ENCODE peak calls at places on chromosome 3, in five cellular contexts. One of them, this sample, is unnamed.

GRCh38 chr3:30768703-30769550 is 125.5 kb downstream of the GADL1 start:
- DNase-seq in right atrium auricular region: peak; percentile 77
- DNase-seq in GM23248: peak; percentile 75
- DNase-seq in thoracic aorta: peak; percentile 9
- DNase-seq in aorta: peak; percentile 93
- DNase-seq in this sample: peak; percentile 47

GRCh38 chr3:43001094-43001553 is 22.0 kb downstream of the GASK1A start:
- DNase-seq in GM23248: peak; percentile 93
- DNase-seq in right atrium auricular region: peak; percentile 94
- DNase-seq in thoracic aorta: peak; percentile 68
- DNase-seq in aorta: peak; percentile 88
- DNase-seq in this sample: peak; percentile 65

GRCh38 chr3:111747490-111747889 is 111.6 kb upstream of the PHLDB2 start:
- DNase-seq in thoracic aorta: no peak
- DNase-seq in right atrium auricular region: no peak
- DNase-seq in GM23248: peak; percentile 69
- DNase-seq in aorta: no peak
- DNase-seq in this sample: no peak

GRCh38 chr3:87209115-87209514 is 18.0 kb upstream of the CHMP2B start:
- DNase-seq in GM23248: no peak
- DNase-seq in aorta: no peak
- DNase-seq in thoracic aorta: no peak
- DNase-seq in right atrium auricular region: no peak
- DNase-seq in this sample: no peak

GRCh38 chr3:42526616-42527367 is 24.3 kb downstream of the VIPR1 start:
- DNase-seq in thoracic aorta: no peak
- DNase-seq in GM23248: no peak
- DNase-seq in right atrium auricular region: no peak
- DNase-seq in aorta: no peak
- DNase-seq in this sample: no peak

GRCh38 chr3:85576091-85576690 is 617.4 kb downstream of the CADM2 start:
- DNase-seq in thoracic aorta: no peak
- DNase-seq in right atrium auricular region: peak; percentile 66
- DNase-seq in aorta: no peak
- DNase-seq in GM23248: peak; percentile 56
- DNase-seq in this sample: no peak

GRCh38 chr3:137709011-137709601 is 55.0 kb upstream of the SOX14 start:
- DNase-seq in GM23248: peak; percentile 5
- DNase-seq in right atrium auricular region: no peak
- DNase-seq in thoracic aorta: no peak
- DNase-seq in aorta: no peak
- DNase-seq in this sample: no peak

GRCh38 chr3:53140575-53141467 is 10.6 kb upstream of the RFT1 start:
- DNase-seq in right atrium auricular region: no peak
- DNase-seq in thoracic aorta: no peak
- DNase-seq in GM23248: peak; percentile 85
- DNase-seq in aorta: peak; percentile 64
- DNase-seq in this sample: no peak

GRCh38 chr3:17745301-17745700 is 2.9 kb upstream of the TBC1D5 start:
- DNase-seq in thoracic aorta: no peak
- DNase-seq in right atrium auricular region: no peak
- DNase-seq in GM23248: no peak
- DNase-seq in aorta: no peak
- DNase-seq in this sample: no peak

GRCh38 chr3:125594581-125595011 is 701 bp downstream of the OSBPL11 start:
- DNase-seq in right atrium auricular region: no peak
- DNase-seq in aorta: no peak
- DNase-seq in thoracic aorta: no peak
- DNase-seq in GM23248: peak; percentile 61
- DNase-seq in this sample: peak; percentile 10

GRCh38 chr3:44522494-44522933 is 32.5 kb upstream of the ZKSCAN7 start:
- DNase-seq in thoracic aorta: no peak
- DNase-seq in right atrium auricular region: no peak
- DNase-seq in aorta: no peak
- DNase-seq in GM23248: peak; percentile 4
- DNase-seq in this sample: no peak

GRCh38 chr3:155890671-155891190 is 20.3 kb downstream of the GMPS start:
- DNase-seq in right atrium auricular region: no peak
- DNase-seq in thoracic aorta: no peak
- DNase-seq in GM23248: peak; percentile 61
- DNase-seq in aorta: no peak
- DNase-seq in this sample: no peak

GRCh38 chr3:148729656-148730055 is 32.0 kb downstream of the AGTR1 start:
- DNase-seq in right atrium auricular region: no peak
- DNase-seq in thoracic aorta: no peak
- DNase-seq in aorta: no peak
- DNase-seq in GM23248: no peak
- DNase-seq in this sample: no peak

GRCh38 chr3:23712095-23712494 is 93.7 kb upstream of the UBE2E1 start:
- DNase-seq in GM23248: peak; percentile 36
- DNase-seq in aorta: no peak
- DNase-seq in thoracic aorta: no peak
- DNase-seq in right atrium auricular region: no peak
- DNase-seq in this sample: no peak

GRCh38 chr3:157618075-157618760 is 115.0 kb upstream of the VEPH1 start:
- DNase-seq in GM23248: peak; percentile 73
- DNase-seq in aorta: no peak
- DNase-seq in thoracic aorta: no peak
- DNase-seq in right atrium auricular region: no peak
- DNase-seq in this sample: no peak

GRCh38 chr3:113532698-113533533 is 561 bp downstream of the SIDT1 start:
- DNase-seq in right atrium auricular region: no peak
- DNase-seq in aorta: peak; percentile 78
- DNase-seq in GM23248: peak; percentile 38
- DNase-seq in thoracic aorta: no peak
- DNase-seq in this sample: peak; percentile 26

GRCh38 chr3:28973621-28974020 is 307.2 kb upstream of the RBMS3 start:
- DNase-seq in GM23248: peak; percentile 66
- DNase-seq in thoracic aorta: no peak
- DNase-seq in right atrium auricular region: no peak
- DNase-seq in aorta: no peak
- DNase-seq in this sample: no peak

GRCh38 chr3:149554826-149555225 is 80.3 kb downstream of the TM4SF4 start:
- DNase-seq in right atrium auricular region: no peak
- DNase-seq in aorta: no peak
- DNase-seq in thoracic aorta: no peak
- DNase-seq in GM23248: peak; percentile 74
- DNase-seq in this sample: peak; percentile 71

GRCh38 chr3:81621277-81621676 is 140.2 kb downstream of the GBE1 start:
- DNase-seq in GM23248: no peak
- DNase-seq in thoracic aorta: no peak
- DNase-seq in aorta: no peak
- DNase-seq in right atrium auricular region: no peak
- DNase-seq in this sample: no peak

GRCh38 chr3:122306622-122306953 is 18.5 kb upstream of the CSTA start:
- DNase-seq in GM23248: no peak
- DNase-seq in aorta: no peak
- DNase-seq in right atrium auricular region: no peak
- DNase-seq in thoracic aorta: no peak
- DNase-seq in this sample: no peak

GRCh38 chr3:124569761-124570160 is 160.5 kb upstream of the UMPS start:
- DNase-seq in right atrium auricular region: no peak
- DNase-seq in GM23248: no peak
- DNase-seq in thoracic aorta: no peak
- DNase-seq in aorta: no peak
- DNase-seq in this sample: no peak

GRCh38 chr3:124566701-124567100 is 163.6 kb upstream of the UMPS start:
- DNase-seq in right atrium auricular region: no peak
- DNase-seq in aorta: no peak
- DNase-seq in GM23248: no peak
- DNase-seq in thoracic aorta: no peak
- DNase-seq in this sample: no peak

GRCh38 chr3:124565551-124565950 is 164.7 kb upstream of the UMPS start:
- DNase-seq in GM23248: no peak
- DNase-seq in right atrium auricular region: no peak
- DNase-seq in thoracic aorta: no peak
- DNase-seq in aorta: no peak
- DNase-seq in this sample: no peak

GRCh38 chr3:124565013-124565412 is 165.2 kb upstream of the UMPS start:
- DNase-seq in aorta: peak; percentile 76
- DNase-seq in thoracic aorta: no peak
- DNase-seq in GM23248: peak; percentile 79
- DNase-seq in right atrium auricular region: peak; percentile 81
- DNase-seq in this sample: peak; percentile 76

DNA sequence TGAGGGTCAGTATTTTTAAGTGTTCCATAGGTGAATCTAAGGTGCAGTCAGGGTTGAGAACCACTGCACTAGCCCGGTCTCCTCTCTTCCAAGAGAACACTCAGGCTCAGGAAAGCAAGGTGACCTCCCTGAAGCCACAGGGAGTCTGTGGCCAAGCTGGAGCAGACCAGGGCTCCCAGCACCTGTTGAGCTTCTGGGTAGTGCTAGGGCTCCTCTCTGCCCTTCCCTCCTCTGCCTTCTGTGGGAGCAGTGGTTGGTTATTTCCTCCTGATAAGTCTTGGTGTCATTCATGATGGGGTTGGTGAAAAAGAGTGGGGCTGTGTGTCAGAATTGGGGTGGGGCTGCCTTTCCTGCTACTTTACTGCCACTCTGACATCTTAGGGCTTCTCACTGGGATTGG is 163.1 kb upstream of the UMPS start:
- DNase-seq in aorta: no peak
- DNase-seq in GM23248: no peak
- DNase-seq in thoracic aorta: no peak
- DNase-seq in right atrium auricular region: no peak
- DNase-seq in this sample: no peak
- H3K4me3 ChIP-seq in aorta: no peak overlapping the region
- H3K4me3 ChIP-seq in GM23248: no peak overlapping the region
- H3K4me3 ChIP-seq in thoracic aorta: no peak overlapping the region
- H3K4me3 ChIP-seq in right atrium auricular region: no peak overlapping the region
- H3K4me3 ChIP-seq in this sample: no peak overlapping the region

GRCh38 chr3:177427540-177427939 is 230.3 kb upstream of the TBL1XR1 start:
- DNase-seq in GM23248: peak; percentile 59
- DNase-seq in thoracic aorta: no peak
- DNase-seq in aorta: no peak
- DNase-seq in right atrium auricular region: no peak
- DNase-seq in this sample: no peak
- H3K9me3 ChIP-seq in GM23248: no peaks in the 10 kb centered on the region
- H3K9me3 ChIP-seq in thoracic aorta: no peaks in the 10 kb centered on the region
- H3K9me3 ChIP-seq in aorta: no peaks in the 10 kb centered on the region
- H3K9me3 ChIP-seq in right atrium auricular region: no peaks in the 10 kb centered on the region
- H3K9me3 ChIP-seq in this sample: no peaks in the 10 kb centered on the region

GRCh38 chr3:187139126-187139894 is at the start of gene RPL39L:
- DNase-seq in thoracic aorta: peak; percentile 21
- DNase-seq in GM23248: peak; percentile 91
- DNase-seq in aorta: peak; percentile 96
- DNase-seq in right atrium auricular region: peak; percentile 73
- DNase-seq in this sample: peak; percentile 68
- H3K4me3 ChIP-seq in thoracic aorta: peak within 1 kb of the TSS; percentile 78
- H3K4me3 ChIP-seq in GM23248: peak within 1 kb of the TSS; percentile 80
- H3K4me3 ChIP-seq in aorta: peak within 1 kb of the TSS; percentile 35
- H3K4me3 ChIP-seq in right atrium auricular region: peak within 1 kb of the TSS; percentile 64
- H3K4me3 ChIP-seq in this sample: peak within 1 kb of the TSS; percentile 45

GRCh38 chr3:1082024-1082633 is 10.7 kb upstream of the CNTN6 start:
- DNase-seq in GM23248: peak; percentile 75
- DNase-seq in thoracic aorta: no peak
- DNase-seq in aorta: peak; percentile 61
- DNase-seq in right atrium auricular region: no peak
- DNase-seq in this sample: peak; percentile 47
- H3K9me3 ChIP-seq in GM23248: no peaks in the 10 kb centered on the region
- H3K9me3 ChIP-seq in thoracic aorta: no peaks in the 10 kb centered on the region
- H3K9me3 ChIP-seq in aorta: no peaks in the 10 kb centered on the region
- H3K9me3 ChIP-seq in right atrium auricular region: no peaks in the 10 kb centered on the region
- H3K9me3 ChIP-seq in this sample: no peaks in the 10 kb centered on the region

DNA sequence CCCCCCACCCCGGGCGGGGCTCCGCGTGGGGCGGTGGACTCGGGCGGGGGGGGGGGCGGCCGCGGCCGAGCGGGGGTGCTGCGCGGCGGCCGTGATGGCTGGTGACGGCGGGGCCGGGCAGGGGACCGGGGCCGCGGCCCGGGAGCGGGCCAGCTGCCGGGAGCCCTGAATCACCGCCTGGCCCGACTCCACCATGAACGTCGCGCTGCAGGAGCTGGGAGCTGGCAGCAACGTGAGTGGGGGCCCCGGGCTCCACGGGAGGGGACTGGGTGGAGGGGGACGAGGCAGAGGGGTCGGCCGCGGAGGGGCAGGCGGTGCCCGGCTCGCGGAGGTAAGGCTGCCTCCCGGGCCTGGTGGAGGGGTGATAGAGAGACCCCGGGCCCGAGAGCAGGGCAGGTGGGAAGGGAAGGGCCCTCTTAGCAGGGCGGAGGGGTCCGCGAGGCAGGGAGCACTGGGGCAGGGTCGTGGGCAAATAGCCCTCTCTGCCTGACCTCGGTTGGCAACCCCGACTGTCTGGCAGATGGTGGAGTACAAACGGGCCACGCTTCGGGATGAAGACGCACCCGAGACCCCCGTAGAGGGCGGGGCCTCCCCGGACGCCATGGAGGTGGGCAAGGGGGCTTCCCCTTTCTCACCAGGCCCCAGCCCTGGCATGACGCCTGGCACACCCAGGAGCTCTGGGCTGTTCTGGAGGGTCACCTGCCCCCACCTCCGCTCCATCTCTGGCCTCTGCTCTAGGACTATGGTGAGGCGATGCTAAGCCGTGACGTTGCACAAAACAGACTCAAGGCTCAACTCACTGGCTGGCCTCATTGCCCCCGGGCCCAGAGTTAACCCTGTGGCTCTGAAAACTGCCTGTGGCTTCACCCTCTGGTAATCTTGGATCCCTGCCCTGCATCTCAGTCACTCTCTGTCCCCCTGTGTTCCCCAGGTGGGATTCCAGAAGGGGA is at the start of gene ECE2:
- DNase-seq in aorta: no peak
- DNase-seq in right atrium auricular region: no peak
- DNase-seq in GM23248: peak; percentile 66
- DNase-seq in thoracic aorta: no peak
- DNase-seq in this sample: no peak
- H3K4me3 ChIP-seq in aorta: no peak within 1 kb of the TSS
- H3K4me3 ChIP-seq in right atrium auricular region: peak within 1 kb of the TSS; percentile 32
- H3K4me3 ChIP-seq in GM23248: peak within 1 kb of the TSS; percentile 40
- H3K4me3 ChIP-seq in thoracic aorta: no peak within 1 kb of the TSS
- H3K4me3 ChIP-seq in this sample: peak within 1 kb of the TSS; percentile 13

DNA sequence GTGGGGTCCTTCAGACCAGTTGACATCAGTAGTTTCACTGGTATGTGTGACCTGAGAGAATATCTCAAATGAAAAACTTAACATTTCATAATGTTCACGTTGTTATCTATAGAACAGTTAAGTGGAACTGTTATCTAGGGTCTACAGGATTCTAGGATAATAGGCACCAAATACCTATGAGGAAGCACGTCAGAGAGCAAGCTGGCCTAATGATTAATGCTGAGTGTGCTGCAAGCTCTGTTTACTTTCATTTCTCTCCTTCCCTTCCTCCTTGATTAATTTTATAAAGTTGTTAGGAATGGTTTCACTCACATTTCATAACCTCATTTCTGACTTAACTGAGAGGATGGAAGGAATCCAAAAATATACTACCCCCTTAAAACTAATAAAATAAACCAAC is 362.5 kb upstream of the ZNF717 start:
- DNase-seq in GM23248: no peak
- DNase-seq in right atrium auricular region: no peak
- DNase-seq in thoracic aorta: no peak
- DNase-seq in aorta: no peak
- DNase-seq in this sample: no peak
- H3K9me3 ChIP-seq in GM23248: no peaks in the 10 kb centered on the region
- H3K9me3 ChIP-seq in right atrium auricular region: peaks cover 11% of the 10 kb centered on the region
- H3K9me3 ChIP-seq in thoracic aorta: peaks cover 2% of the 10 kb centered on the region
- H3K9me3 ChIP-seq in aorta: no peaks in the 10 kb centered on the region
- H3K9me3 ChIP-seq in this sample: no peaks in the 10 kb centered on the region